ENCODE peak calls at places on chromosomes 5 and 9, in five cellular contexts. O is lung, X is OCI-LY7, M is GM12865, I is choroid plexus epithelial cell. B is an unnamed sample.

GRCh38 chr9:27248702-27249101 is 48.2 kb downstream of the EQTN start:
- DNase-seq in M (no peak), I (no peak), O (no peak), X (no peak), B (peak)

GRCh38 chr5:114360816-114361723 is 800 bp upstream of the KCNN2 start:
- DNase-seq in M (peak), X (no peak), I (no peak), O (no peak), B (peak)

GRCh38 chr9:128607642-128608350 is 48.9 kb downstream of the DYNC2I2 start:
- DNase-seq in X (no peak), O (no peak), I (no peak), M (no peak), B (peak)

GRCh38 chr5:77170-77501 is 14.8 kb upstream of the PLEKHG4B start:
- DNase-seq in M (no peak), I (no peak), O (no peak), X (no peak), B (no peak)

GRCh38 chr5:177319913-177320588 is 8.4 kb upstream of the MXD3 start:
- DNase-seq in I (no peak), X (no peak), O (no peak), M (no peak), B (no peak)

GRCh38 chr9:6877671-6878161 is 119.9 kb downstream of the KDM4C start:
- DNase-seq in I (peak), O (no peak), M (no peak), X (no peak), B (peak)

GRCh38 chr5:36079200-36079761 is 12.6 kb upstream of the UGT3A2 start:
- DNase-seq in M (peak), X (peak), I (peak), O (no peak), B (peak)

GRCh38 chr9:2663886-2664674 is 42.5 kb downstream of the VLDLR start:
- DNase-seq in X (no peak), M (no peak), I (no peak), O (no peak), B (no peak)

GRCh38 chr5:77358566-77359205 is 133.4 kb downstream of the WDR41 start:
- DNase-seq in M (no peak), O (no peak), X (no peak), I (peak), B (peak)

GRCh38 chr9:127397722-127398647 is 1.0 kb downstream of the SLC2A8 start:
- DNase-seq in X (peak), I (peak), M (peak), O (no peak), B (peak)

GRCh38 chr5:155943516-155944407 is 383.2 kb upstream of the SGCD start:
- DNase-seq in I (peak), O (no peak), X (peak), M (peak), B (peak)

GRCh38 chr9:19999491-20000057 is 210.7 kb upstream of the SLC24A2 start:
- DNase-seq in M (peak), I (peak), X (no peak), O (no peak), B (peak)

GRCh38 chr9:71604197-71605063 is 163.9 kb downstream of the CEMIP2 start:
- DNase-seq in I (peak), O (peak), M (peak), X (peak), B (peak)

GRCh38 chr5:95725071-95725820 is 5.9 kb upstream of the RHOBTB3 start:
- DNase-seq in M (no peak), I (no peak), O (no peak), X (no peak), B (peak)
- H3K4me3 ChIP-seq in M (no peak), I (no peak), O (no peak), X (no peak), B (no peak)

GRCh38 chr9:83383034-83383433 is 155.2 kb downstream of the FRMD3 start:
- DNase-seq in M (no peak), X (no peak), I (no peak), O (no peak), B (no peak)
- TF ChIP-seq CTCF in M (no peak), X (no peak), I (no peak), O (no peak), B (no peak)

GRCh38 chr5:34930870-34931269 is 1.5 kb downstream of the DNAJC21 start:
- DNase-seq in I (no peak), O (no peak), M (no peak), X (no peak), B (no peak)
- H3K4me3 ChIP-seq in I (peak), O (no peak), M (peak), X (peak), B (peak)

GRCh38 chr9:68560131-68560844 is 19.6 kb upstream of the TMEM252 start:
- DNase-seq in X (peak), M (peak), O (peak), I (peak), B (peak)
- TF ChIP-seq CTCF in X (peak), M (peak), O (no peak), I (peak), B (peak)

DNA sequence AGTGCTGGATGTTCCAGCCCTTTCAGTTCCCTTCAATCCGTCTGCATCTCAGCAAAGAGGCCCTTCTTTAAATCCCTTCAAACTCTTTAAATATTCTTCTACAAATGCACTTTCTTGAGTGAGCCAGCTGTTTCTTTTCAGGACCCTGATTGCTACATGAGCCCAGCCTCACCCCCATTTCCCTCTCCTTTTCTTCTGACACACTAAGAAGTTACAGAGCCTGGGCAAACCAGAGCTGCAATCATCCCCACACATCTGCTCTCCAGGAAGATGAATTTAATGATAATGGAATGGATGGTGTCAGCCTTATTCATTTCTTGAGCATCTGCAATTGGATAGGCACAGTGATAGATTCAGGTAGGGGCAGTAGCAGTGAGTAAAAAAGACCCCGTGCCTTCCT is 2.0 kb downstream of the TNFSF15 start:
- DNase-seq in M (no peak), O (no peak), I (peak), X (no peak), B (peak)
- H3K4me3 ChIP-seq in M (no peak), O (no peak), I (no peak), X (no peak), B (peak)

GRCh38 chr9:122875523-122875922 is 29.6 kb downstream of the RC3H2 start:
- DNase-seq in I (no peak), M (no peak), X (peak), O (no peak), B (no peak)
- TF ChIP-seq CTCF in I (no peak), M (no peak), X (no peak), O (no peak), B (no peak)

GRCh38 chr5:138245717-138246116 is 28.7 kb downstream of the GFRA3 start:
- DNase-seq in M (no peak), I (no peak), X (no peak), O (no peak), B (no peak)

GRCh38 chr5:138240690-138241385 is 27.7 kb upstream of the CDC23 start:
- DNase-seq in X (no peak), I (no peak), M (no peak), O (no peak), B (no peak)

GRCh38 chr5:138243794-138244193 is 30.6 kb downstream of the GFRA3 start:
- DNase-seq in M (no peak), O (no peak), X (no peak), I (no peak), B (no peak)

GRCh38 chr5:138238034-138238433 is 24.9 kb upstream of the CDC23 start:
- DNase-seq in I (no peak), O (no peak), X (no peak), M (no peak), B (no peak)

GRCh38 chr5:138241688-138242547 is 28.8 kb upstream of the CDC23 start:
- DNase-seq in M (no peak), I (no peak), O (no peak), X (no peak), B (no peak)
- H3K4me3 ChIP-seq in M (no peak), I (peak), O (no peak), X (no peak), B (peak)

B was measured in fibroblast of villous mesenchyme.